ENCODE peak calls at places on chromosomes 13 and 19, in seven cellular contexts. One of them, this sample, is unnamed. For H3K4me1, the result is how much of the 10 kb centered on the place peaks cover.

GRCh38 chr19:36140289-36141038 is 598 bp downstream of the CAPNS1 start:
- DNase-seq in mammary epithelial cell: peak
- DNase-seq in OCI-LY7: peak
- DNase-seq in endothelial cell of umbilical vein: peak
- DNase-seq in IMR-90: peak
- DNase-seq in PC-9: peak
- DNase-seq in HCT116: no peak
- DNase-seq in this sample: peak

GRCh38 chr13:63167699-63168337 is 1752.2 kb upstream of the PCDH20 start:
- DNase-seq in OCI-LY7: no peak
- DNase-seq in IMR-90: no peak
- DNase-seq in HCT116: no peak
- DNase-seq in mammary epithelial cell: no peak
- DNase-seq in endothelial cell of umbilical vein: no peak
- DNase-seq in PC-9: no peak
- DNase-seq in this sample: no peak

GRCh38 chr13:29861694-29862110 is 11.3 kb upstream of the UBL3 start:
- DNase-seq in OCI-LY7: no peak
- DNase-seq in IMR-90: peak
- DNase-seq in endothelial cell of umbilical vein: no peak
- DNase-seq in mammary epithelial cell: peak
- DNase-seq in HCT116: no peak
- DNase-seq in PC-9: peak
- DNase-seq in this sample: no peak

GRCh38 chr13:22243519-22244197 is 572.8 kb downstream of the FGF9 start:
- DNase-seq in HCT116: no peak
- DNase-seq in PC-9: no peak
- DNase-seq in mammary epithelial cell: no peak
- DNase-seq in OCI-LY7: no peak
- DNase-seq in endothelial cell of umbilical vein: no peak
- DNase-seq in IMR-90: no peak
- DNase-seq in this sample: no peak

GRCh38 chr13:113927661-113928581 is 46.0 kb downstream of the C13orf46 start:
- DNase-seq in IMR-90: peak
- DNase-seq in endothelial cell of umbilical vein: no peak
- DNase-seq in mammary epithelial cell: peak
- DNase-seq in OCI-LY7: no peak
- DNase-seq in PC-9: peak
- DNase-seq in HCT116: no peak
- DNase-seq in this sample: no peak

GRCh38 chr13:51311271-51311670 is 28.2 kb upstream of the SERPINE3 start:
- DNase-seq in IMR-90: no peak
- DNase-seq in OCI-LY7: no peak
- DNase-seq in endothelial cell of umbilical vein: no peak
- DNase-seq in PC-9: no peak
- DNase-seq in HCT116: no peak
- DNase-seq in mammary epithelial cell: no peak
- DNase-seq in this sample: peak

GRCh38 chr19:4534836-4535658 is at the start of gene PLIN5:
- DNase-seq in IMR-90: peak
- DNase-seq in endothelial cell of umbilical vein: peak
- DNase-seq in mammary epithelial cell: no peak
- DNase-seq in PC-9: peak
- DNase-seq in HCT116: peak
- DNase-seq in OCI-LY7: peak
- DNase-seq in this sample: peak

GRCh38 chr13:46062190-46062589 is 9.6 kb upstream of the ZC3H13 start:
- DNase-seq in HCT116: no peak
- DNase-seq in IMR-90: peak
- DNase-seq in endothelial cell of umbilical vein: no peak
- DNase-seq in PC-9: no peak
- DNase-seq in mammary epithelial cell: peak
- DNase-seq in OCI-LY7: no peak
- DNase-seq in this sample: no peak

GRCh38 chr13:114204894-114205293 is 25.8 kb downstream of the CFAP97D2 start:
- DNase-seq in HCT116: no peak
- DNase-seq in OCI-LY7: no peak
- DNase-seq in mammary epithelial cell: no peak
- DNase-seq in IMR-90: no peak
- DNase-seq in PC-9: no peak
- DNase-seq in endothelial cell of umbilical vein: no peak
- DNase-seq in this sample: no peak

GRCh38 chr13:73967397-73968165 is 166.6 kb downstream of the KLF12 start:
- DNase-seq in endothelial cell of umbilical vein: no peak
- DNase-seq in IMR-90: no peak
- DNase-seq in HCT116: no peak
- DNase-seq in PC-9: no peak
- DNase-seq in mammary epithelial cell: no peak
- DNase-seq in OCI-LY7: peak
- DNase-seq in this sample: no peak

GRCh38 chr19:917323-918151 is at the start of gene KISS1R:
- DNase-seq in IMR-90: peak
- DNase-seq in HCT116: no peak
- DNase-seq in mammary epithelial cell: no peak
- DNase-seq in OCI-LY7: peak
- DNase-seq in PC-9: peak
- DNase-seq in endothelial cell of umbilical vein: no peak
- DNase-seq in this sample: peak

GRCh38 chr13:20767309-20767943 is 6.3 kb downstream of the EEF1AKMT1 start:
- DNase-seq in PC-9: no peak
- DNase-seq in HCT116: no peak
- DNase-seq in OCI-LY7: no peak
- DNase-seq in mammary epithelial cell: no peak
- DNase-seq in IMR-90: no peak
- DNase-seq in endothelial cell of umbilical vein: no peak
- DNase-seq in this sample: no peak

GRCh38 chr13:101170306-101170705 is 246.0 kb downstream of the NALCN start:
- DNase-seq in mammary epithelial cell: no peak
- DNase-seq in OCI-LY7: no peak
- DNase-seq in IMR-90: no peak
- DNase-seq in endothelial cell of umbilical vein: no peak
- DNase-seq in HCT116: no peak
- DNase-seq in PC-9: no peak
- DNase-seq in this sample: no peak

GRCh38 chr13:114099191-114099590 is 33.2 kb downstream of the RASA3 start:
- DNase-seq in PC-9: peak
- DNase-seq in endothelial cell of umbilical vein: no peak
- DNase-seq in OCI-LY7: no peak
- DNase-seq in mammary epithelial cell: peak
- DNase-seq in IMR-90: peak
- DNase-seq in HCT116: peak
- DNase-seq in this sample: peak

GRCh38 chr13:31200636-31200970 is 828 bp downstream of the B3GLCT start:
- DNase-seq in HCT116: no peak
- DNase-seq in OCI-LY7: peak
- DNase-seq in mammary epithelial cell: no peak
- DNase-seq in endothelial cell of umbilical vein: peak
- DNase-seq in PC-9: no peak
- DNase-seq in IMR-90: no peak
- DNase-seq in this sample: peak

GRCh38 chr13:98240131-98240530 is 63.1 kb upstream of the RNF113B start:
- DNase-seq in mammary epithelial cell: no peak
- DNase-seq in HCT116: no peak
- DNase-seq in PC-9: no peak
- DNase-seq in IMR-90: no peak
- DNase-seq in endothelial cell of umbilical vein: no peak
- DNase-seq in OCI-LY7: no peak
- DNase-seq in this sample: no peak

GRCh38 chr13:98142427-98143156 is at the start of gene FARP1:
- DNase-seq in OCI-LY7: no peak
- DNase-seq in IMR-90: peak
- DNase-seq in PC-9: peak
- DNase-seq in endothelial cell of umbilical vein: peak
- DNase-seq in mammary epithelial cell: peak
- DNase-seq in HCT116: peak
- DNase-seq in this sample: peak

GRCh38 chr19:16359964-16360363 is 35.3 kb downstream of the KLF2 start:
- DNase-seq in PC-9: no peak
- DNase-seq in OCI-LY7: no peak
- DNase-seq in HCT116: no peak
- DNase-seq in endothelial cell of umbilical vein: no peak
- DNase-seq in mammary epithelial cell: no peak
- DNase-seq in IMR-90: no peak
- DNase-seq in this sample: no peak
- H3K4me1 ChIP-seq in PC-9: under half
- H3K4me1 ChIP-seq in OCI-LY7: under half
- H3K4me1 ChIP-seq in HCT116: under half
- H3K4me1 ChIP-seq in endothelial cell of umbilical vein: under half
- H3K4me1 ChIP-seq in mammary epithelial cell: under half
- H3K4me1 ChIP-seq in IMR-90: under half
- H3K4me1 ChIP-seq in this sample: under half

GRCh38 chr19:17951151-17952040 is 15.5 kb upstream of the KCNN1 start:
- DNase-seq in IMR-90: no peak
- DNase-seq in mammary epithelial cell: no peak
- DNase-seq in endothelial cell of umbilical vein: no peak
- DNase-seq in OCI-LY7: no peak
- DNase-seq in PC-9: no peak
- DNase-seq in HCT116: no peak
- DNase-seq in this sample: peak

GRCh38 chr19:17948967-17949930 is 16.4 kb downstream of the CCDC124 start:
- DNase-seq in mammary epithelial cell: no peak
- DNase-seq in endothelial cell of umbilical vein: no peak
- DNase-seq in OCI-LY7: peak
- DNase-seq in HCT116: no peak
- DNase-seq in PC-9: no peak
- DNase-seq in IMR-90: no peak
- DNase-seq in this sample: peak

GRCh38 chr19:17948474-17948966 is 15.7 kb downstream of the CCDC124 start:
- DNase-seq in PC-9: no peak
- DNase-seq in mammary epithelial cell: no peak
- DNase-seq in HCT116: no peak
- DNase-seq in endothelial cell of umbilical vein: no peak
- DNase-seq in OCI-LY7: no peak
- DNase-seq in IMR-90: no peak
- DNase-seq in this sample: no peak

GRCh38 chr19:17950310-17951150 is 16.4 kb upstream of the KCNN1 start:
- DNase-seq in IMR-90: no peak
- DNase-seq in mammary epithelial cell: no peak
- DNase-seq in OCI-LY7: no peak
- DNase-seq in endothelial cell of umbilical vein: peak
- DNase-seq in PC-9: peak
- DNase-seq in HCT116: no peak
- DNase-seq in this sample: peak

DNA sequence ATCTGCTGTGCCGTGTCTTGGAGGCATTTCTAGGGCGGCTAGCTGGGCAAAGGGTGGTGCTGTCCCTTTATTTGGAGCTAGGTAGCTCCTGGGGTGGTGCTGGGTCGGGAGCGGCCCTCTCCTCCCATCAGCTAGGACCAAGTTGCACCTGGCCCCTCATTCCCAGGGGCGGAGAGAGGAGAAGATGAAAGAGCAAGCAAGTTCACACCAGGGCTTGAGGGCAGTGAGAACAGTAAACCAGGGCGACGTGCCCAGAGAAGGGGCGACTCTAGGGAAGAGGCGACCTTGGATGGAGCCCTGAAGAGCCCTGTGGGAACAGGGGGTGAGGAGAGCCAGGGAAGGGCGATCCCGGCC is 17.0 kb upstream of the KCNN1 start:
- DNase-seq in OCI-LY7: no peak
- DNase-seq in PC-9: no peak
- DNase-seq in endothelial cell of umbilical vein: no peak
- DNase-seq in IMR-90: no peak
- DNase-seq in HCT116: no peak
- DNase-seq in mammary epithelial cell: no peak
- DNase-seq in this sample: no peak
- H2AFZ ChIP-seq in OCI-LY7: peak
- H2AFZ ChIP-seq in PC-9: no peak
- H2AFZ ChIP-seq in endothelial cell of umbilical vein: no peak
- H2AFZ ChIP-seq in IMR-90: no peak
- H2AFZ ChIP-seq in HCT116: peak
- H2AFZ ChIP-seq in mammary epithelial cell: peak
- H2AFZ ChIP-seq in this sample: no peak

DNA sequence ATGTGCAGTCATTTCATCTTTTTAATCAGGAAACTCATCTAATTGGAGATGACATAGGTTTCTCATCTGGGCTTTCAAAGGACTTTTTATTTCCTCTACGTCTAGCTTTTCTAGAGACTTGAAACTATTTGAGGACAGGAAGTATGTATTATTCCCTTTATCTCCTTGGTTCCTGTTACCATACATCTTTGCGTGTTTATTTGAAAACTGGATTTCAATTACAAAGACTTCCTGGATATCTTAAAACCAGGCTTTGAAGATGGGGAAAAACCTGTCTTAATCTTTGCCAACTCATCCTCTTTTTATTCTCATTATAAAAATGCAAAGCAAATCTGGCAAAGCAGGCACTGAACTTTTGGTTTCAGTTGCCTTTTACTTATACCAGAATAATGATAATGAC is 130.5 kb downstream of the LMO7 start:
- DNase-seq in endothelial cell of umbilical vein: no peak
- DNase-seq in mammary epithelial cell: no peak
- DNase-seq in IMR-90: no peak
- DNase-seq in OCI-LY7: no peak
- DNase-seq in PC-9: no peak
- DNase-seq in HCT116: no peak
- DNase-seq in this sample: no peak
- H3K4me2 ChIP-seq in endothelial cell of umbilical vein: no peak
- H3K4me2 ChIP-seq in mammary epithelial cell: no peak
- H3K4me2 ChIP-seq in IMR-90: no peak
- H3K4me2 ChIP-seq in OCI-LY7: no peak
- H3K4me2 ChIP-seq in PC-9: no peak
- H3K4me2 ChIP-seq in HCT116: no peak
- H3K4me2 ChIP-seq in this sample: no peak

GRCh38 chr19:30280018-30280417 is 92.2 kb upstream of the ZNF536 start:
- DNase-seq in HCT116: no peak
- DNase-seq in OCI-LY7: no peak
- DNase-seq in mammary epithelial cell: no peak
- DNase-seq in IMR-90: no peak
- DNase-seq in endothelial cell of umbilical vein: no peak
- DNase-seq in PC-9: no peak
- DNase-seq in this sample: no peak

GRCh38 chr19:30277941-30278881 is 94.0 kb upstream of the ZNF536 start:
- DNase-seq in mammary epithelial cell: no peak
- DNase-seq in PC-9: no peak
- DNase-seq in OCI-LY7: no peak
- DNase-seq in IMR-90: no peak
- DNase-seq in endothelial cell of umbilical vein: no peak
- DNase-seq in HCT116: no peak
- DNase-seq in this sample: no peak

GRCh38 chr19:30281903-30282302 is 90.3 kb upstream of the ZNF536 start:
- DNase-seq in endothelial cell of umbilical vein: no peak
- DNase-seq in HCT116: no peak
- DNase-seq in PC-9: no peak
- DNase-seq in mammary epithelial cell: no peak
- DNase-seq in OCI-LY7: no peak
- DNase-seq in IMR-90: no peak
- DNase-seq in this sample: no peak

GRCh38 chr19:30276312-30276884 is 95.8 kb upstream of the ZNF536 start:
- DNase-seq in OCI-LY7: no peak
- DNase-seq in HCT116: no peak
- DNase-seq in IMR-90: no peak
- DNase-seq in endothelial cell of umbilical vein: no peak
- DNase-seq in PC-9: no peak
- DNase-seq in mammary epithelial cell: no peak
- DNase-seq in this sample: no peak

DNA sequence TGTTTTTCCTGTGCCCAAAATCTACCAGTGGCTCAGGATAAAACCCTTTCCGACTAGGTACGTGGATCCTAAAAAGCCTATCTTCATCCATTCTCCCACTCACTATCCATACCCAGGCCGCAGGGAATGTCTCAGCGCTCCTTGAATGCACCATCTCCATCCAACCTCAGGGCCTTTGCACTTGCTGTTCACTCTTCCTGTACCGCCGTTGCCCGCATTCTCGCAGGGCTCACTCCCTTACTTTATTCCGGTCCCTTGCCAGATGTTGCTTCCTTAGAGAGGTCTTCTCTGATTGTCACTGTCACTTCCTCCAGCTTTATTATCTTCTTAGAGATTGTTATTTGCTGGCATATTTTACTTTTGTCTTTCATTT is 93.3 kb upstream of the ZNF536 start:
- DNase-seq in HCT116: no peak
- DNase-seq in PC-9: no peak
- DNase-seq in mammary epithelial cell: no peak
- DNase-seq in IMR-90: no peak
- DNase-seq in OCI-LY7: no peak
- DNase-seq in endothelial cell of umbilical vein: no peak
- DNase-seq in this sample: no peak
- H3K4me1 ChIP-seq in HCT116: under half
- H3K4me1 ChIP-seq in PC-9: under half
- H3K4me1 ChIP-seq in mammary epithelial cell: under half
- H3K4me1 ChIP-seq in IMR-90: under half
- H3K4me1 ChIP-seq in OCI-LY7: under half
- H3K4me1 ChIP-seq in endothelial cell of umbilical vein: under half
- H3K4me1 ChIP-seq in this sample: under half